ENCODE peak calls at places on chromosomes 16 and 17, in four cellular contexts. W is tibial nerve, V is mucosa of descending colon, I is IMR-90. H is an unnamed sample.

GRCh38 chr17:74987909-74988711 is 678 bp downstream of the CDR2L start:
- DNase-seq in W (peak; percentile 73), V (peak; percentile 83), I (peak; percentile 76), H (peak; percentile 94)

GRCh38 chr17:55742272-55743102 is 8.4 kb upstream of the PCTP start:
- DNase-seq in W (no peak), V (no peak), I (no peak), H (no peak)

GRCh38 chr16:11692651-11693050 is 24.4 kb downstream of the SNN start:
- DNase-seq in W (no peak), V (no peak), I (no peak), H (no peak)

GRCh38 chr17:29584452-29585079 is 4.9 kb downstream of the GIT1 start:
- DNase-seq in W (peak; percentile 50), V (peak; percentile 46), I (no peak), H (no peak)

GRCh38 chr17:876272-876671 is 94.1 kb downstream of the MRM3 start:
- DNase-seq in W (no peak), V (no peak), I (no peak), H (no peak)

GRCh38 chr16:85400305-85401205 is 212.6 kb upstream of the GSE1 start:
- DNase-seq in W (no peak), V (peak; percentile 28), I (no peak), H (no peak)

GRCh38 chr16:85235988-85236831 is 123.9 kb upstream of the CIBAR2 start:
- DNase-seq in W (no peak), V (no peak), I (no peak), H (no peak)

GRCh38 chr17:5785867-5786509 is 201.7 kb upstream of the NLRP1 start:
- DNase-seq in W (no peak), V (no peak), I (peak; percentile 91), H (no peak)

GRCh38 chr17:69773081-69773480 is 301.9 kb upstream of the KCNJ16 start:
- DNase-seq in W (no peak), V (no peak), I (peak; percentile 43), H (no peak)

GRCh38 chr17:79951361-79952264 is 84.1 kb downstream of the TBC1D16 start:
- DNase-seq in W (no peak), V (no peak), I (peak; percentile 89), H (peak; percentile 94)

GRCh38 chr16:5071681-5072333 is at the start of gene ALG1:
- DNase-seq in W (peak; percentile 78), V (peak; percentile 93), I (peak; percentile 82), H (peak; percentile 94)

DNA sequence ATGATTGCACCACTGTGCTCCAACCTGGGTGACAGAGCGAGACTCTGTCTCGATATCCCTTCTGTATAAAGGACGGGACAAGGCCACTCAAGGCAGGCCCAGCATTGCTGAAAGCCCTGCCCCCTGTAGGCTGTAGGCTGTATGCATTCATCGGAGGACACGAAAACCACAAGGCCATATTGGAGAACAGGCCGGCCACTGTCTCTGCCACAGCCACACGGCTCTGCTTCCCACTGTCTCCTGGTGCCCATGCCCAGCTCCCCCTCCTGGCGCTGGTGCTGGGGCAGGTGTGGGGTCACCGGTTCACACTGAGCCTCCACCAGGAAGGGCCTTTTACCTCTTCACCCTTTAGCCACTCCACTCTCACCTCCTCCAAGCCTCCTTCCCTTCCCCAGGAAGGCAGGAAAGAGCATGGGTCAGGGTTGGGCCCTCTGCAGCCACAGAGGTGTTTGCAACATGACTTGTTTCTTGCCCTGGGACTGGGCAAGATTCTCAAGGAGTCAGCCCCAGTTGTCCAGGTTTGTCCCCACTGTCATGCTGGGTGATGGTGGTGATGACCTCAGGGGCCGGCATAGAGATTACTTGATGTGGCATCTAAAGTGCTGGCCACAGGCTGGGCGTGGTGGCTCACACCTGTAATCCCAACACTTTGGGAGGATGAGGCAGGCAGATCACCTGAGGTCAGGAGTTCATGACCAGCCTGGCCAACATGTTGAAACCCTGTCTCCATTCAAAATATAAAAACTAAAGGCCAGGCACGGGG is 5.3 kb upstream of the NTN3 start:
- DNase-seq in W (no peak), V (no peak), I (no peak), H (no peak)
- TF ChIP-seq CTCF in W (no peak), V (no peak), I (peak; percentile 23), H (peak; percentile 60)

DNA sequence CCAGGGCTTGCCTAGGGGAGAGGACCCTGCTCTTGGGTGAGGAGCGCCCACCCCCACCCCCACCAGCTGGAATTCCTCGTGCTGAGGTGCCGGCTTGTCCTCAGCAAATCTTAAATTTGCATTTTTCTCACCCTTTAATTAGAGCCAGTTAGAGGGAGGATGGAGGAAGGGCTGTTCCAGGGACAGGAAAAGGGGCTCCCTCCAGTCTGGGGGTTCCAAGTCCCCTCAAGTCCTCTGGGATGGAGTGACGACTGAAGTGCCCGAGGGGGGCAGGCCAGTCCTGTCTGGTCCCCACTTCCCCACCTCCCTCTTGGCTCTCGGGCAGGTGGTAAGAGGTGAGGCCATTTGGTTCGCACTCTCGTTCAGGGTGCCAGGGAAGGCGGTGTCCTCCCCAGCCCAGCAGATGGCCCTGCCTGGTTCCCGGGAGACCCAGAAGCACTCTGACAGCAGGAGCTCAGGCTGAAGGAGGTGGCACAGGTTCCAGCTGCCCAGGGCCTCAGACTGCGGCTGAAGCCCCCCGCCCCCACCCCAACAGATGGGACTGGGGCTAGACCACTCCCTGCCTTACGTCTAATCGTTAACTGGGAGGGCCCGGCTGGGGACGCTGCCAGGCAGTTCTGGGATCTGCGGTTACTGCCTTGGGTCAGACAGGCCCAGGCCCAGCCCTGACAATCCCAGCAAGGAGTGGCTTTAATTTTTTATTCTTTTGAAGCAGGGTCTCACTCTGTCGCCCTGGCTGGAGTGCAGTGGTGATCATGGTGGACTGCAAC is 2.2 kb downstream of the RAB26 start:
- DNase-seq in W (no peak), V (peak; percentile 83), I (peak; percentile 28), H (no peak)
- TF ChIP-seq CTCF in W (no peak), V (no peak), I (no peak), H (no peak)

GRCh38 chr16:15648135-15648730 is 1.8 kb upstream of the NDE1 start:
- DNase-seq in W (no peak), V (no peak), I (no peak), H (no peak)
- TF ChIP-seq CTCF in W (no peak), V (no peak), I (no peak), H (no peak)

DNA sequence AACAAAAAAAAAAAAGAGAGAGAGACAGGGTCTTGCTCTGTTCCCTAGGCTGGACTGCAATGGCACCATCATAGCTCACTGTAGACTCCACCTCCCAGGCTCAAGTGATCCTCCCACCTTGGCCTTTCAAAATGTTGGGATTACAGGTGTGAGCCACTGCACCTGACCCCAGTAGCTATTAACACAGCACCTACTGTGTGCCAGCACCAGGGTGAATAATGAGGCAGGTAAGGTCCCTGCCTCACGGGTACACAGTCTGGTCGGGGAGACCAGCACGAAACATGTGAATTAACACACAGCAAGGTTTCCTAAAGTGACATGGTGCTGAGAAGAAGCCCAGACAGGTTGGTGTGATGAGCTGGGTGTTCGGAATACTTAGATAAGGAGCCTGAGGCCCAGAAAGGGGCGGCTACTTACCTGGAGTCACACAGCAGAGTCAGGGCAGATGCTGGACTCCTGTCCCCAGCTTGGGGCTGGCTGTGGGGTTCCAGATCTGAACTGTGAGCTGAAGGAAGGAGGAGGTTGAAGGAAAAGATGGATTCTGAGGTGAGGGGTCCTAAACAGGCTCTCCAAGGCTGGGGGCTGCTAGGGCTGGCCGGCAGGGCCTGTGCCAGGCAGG is 10.5 kb upstream of the FBXL19 start:
- DNase-seq in W (no peak), V (no peak), I (no peak), H (no peak)
- TF ChIP-seq CTCF in W (no peak), V (no peak), I (no peak), H (no peak)